ENCODE peak calls at places on chromosome 15, in five cellular contexts. Q is NCI-H774, Y is dermis blood vessel endothelial cell, D is choroid plexus epithelial cell, W is coronary artery. O is an unnamed sample.

GRCh38 chr15:78044407-78045155 is 32.9 kb downstream of the TBC1D2B start:
- DNase-seq in W (no peak), Q (no peak), Y (no peak), D (peak), O (no peak)

GRCh38 chr15:51229907-51230328 is 108.5 kb downstream of the CYP19A1 start:
- DNase-seq in W (no peak), Y (peak), D (peak), Q (peak), O (no peak)

GRCh38 chr15:38707802-38708671 is 143.4 kb upstream of the RASGRP1 start:
- DNase-seq in Y (peak), W (peak), D (peak), Q (peak), O (peak)

GRCh38 chr15:66039117-66039860 is 170.0 kb downstream of the RAB11A start:
- DNase-seq in Q (no peak), W (no peak), Y (no peak), D (no peak), O (no peak)

GRCh38 chr15:91992940-91993339 is 139.4 kb downstream of the SLCO3A1 start:
- DNase-seq in W (no peak), Q (no peak), Y (no peak), D (no peak), O (no peak)

GRCh38 chr15:80455668-80456442 is 51.7 kb downstream of the ARNT2 start:
- DNase-seq in D (peak), Q (peak), W (peak), Y (peak), O (peak)

GRCh38 chr15:85785887-85786777 is 8.6 kb downstream of the KLHL25 start:
- DNase-seq in W (no peak), D (peak), Y (peak), Q (peak), O (peak)

GRCh38 chr15:63165166-63165859 is 8.0 kb upstream of the RPS27L start:
- DNase-seq in Y (no peak), Q (no peak), W (no peak), D (peak), O (no peak)

GRCh38 chr15:90561344-90562244 is 31.9 kb downstream of the CRTC3 start:
- DNase-seq in W (no peak), Y (no peak), Q (no peak), D (peak), O (no peak)

GRCh38 chr15:66953523-66954229 is 111.7 kb upstream of the SMAD3 start:
- DNase-seq in D (no peak), Q (no peak), W (peak), Y (no peak), O (no peak)

GRCh38 chr15:98850991-98851776 is 156.4 kb downstream of the PGPEP1L start:
- DNase-seq in D (peak), W (peak), Q (peak), Y (peak), O (peak)

O was measured in Calu3.